ENCODE peak calls at places on chromosomes 4 and X, in nine cellular contexts. R, N, G, P, I, O, Y, E and W are unnamed samples.

GRCh38 chr4:119118397-119118796 is 17.2 kb upstream of the MYOZ2 start:
- DNase-seq in E (no peak), G (no peak), I (no peak), R (no peak), N (no peak), Y (no peak), O (no peak), P (no peak), W (no peak)

GRCh38 chrX:41722816-41723215 is 1.2 kb upstream of the GPR82 start:
- DNase-seq in G (no peak), O (no peak), N (no peak), P (no peak), I (no peak), E (no peak), Y (no peak), R (no peak), W (no peak)

GRCh38 chr4:185685804-185686203 is 126.2 kb downstream of the SORBS2 start:
- DNase-seq in I (no peak), Y (no peak), P (no peak), R (no peak), E (no peak), O (no peak), G (no peak), N (no peak), W (no peak)

GRCh38 chrX:104113237-104113965 is 1.1 kb downstream of the ZCCHC18 start:
- DNase-seq in N (peak; percentile 50), G (peak; percentile 53), R (peak; percentile 57), O (peak; percentile 49), I (no peak), E (peak; percentile 12), Y (peak; percentile 53), P (no peak), W (no peak)

GRCh38 chr4:138055890-138056289 is 186.3 kb downstream of the SLC7A11 start:
- DNase-seq in G (no peak), R (no peak), P (no peak), N (no peak), E (no peak), I (no peak), Y (no peak), O (no peak), W (no peak)

GRCh38 chr4:94766856-94767255 is 9.1 kb downstream of the BMPR1B start:
- DNase-seq in O (no peak), E (no peak), R (no peak), Y (no peak), N (no peak), I (no peak), G (no peak), P (no peak), W (no peak)

GRCh38 chr4:146095091-146095690 is 80.3 kb upstream of the LSM6 start:
- DNase-seq in R (no peak), G (peak; percentile 46), N (no peak), Y (peak; percentile 17), O (peak; percentile 59), E (no peak), I (no peak), P (no peak), W (no peak)

GRCh38 chr4:86564795-86565194 is 29.3 kb upstream of the PTPN13 start:
- DNase-seq in G (no peak), R (no peak), E (no peak), O (no peak), Y (no peak), I (no peak), N (no peak), P (no peak), W (no peak)

GRCh38 chrX:105837227-105837626 is 14.9 kb downstream of the NRK start:
- DNase-seq in I (no peak), E (peak; percentile 30), N (peak; percentile 91), O (no peak), G (no peak), R (no peak), Y (no peak), P (no peak), W (no peak)

GRCh38 chrX:39714471-39714870 is 383.3 kb downstream of the BCOR start:
- DNase-seq in P (no peak), R (no peak), G (no peak), Y (no peak), O (no peak), N (no peak), E (no peak), I (no peak), W (no peak)

GRCh38 chr4:185332575-185333464 is 62.9 kb downstream of the LRP2BP start:
- DNase-seq in G (no peak), R (no peak), P (peak; percentile 79), N (no peak), O (no peak), Y (no peak), E (no peak), I (no peak), W (no peak)

GRCh38 chr4:92253550-92253949 is 50.2 kb upstream of the GRID2 start:
- DNase-seq in R (no peak), I (no peak), N (no peak), Y (no peak), G (no peak), O (no peak), E (no peak), P (no peak), W (no peak)

GRCh38 chr4:51831133-51831532 is 11.8 kb upstream of the DCUN1D4 start:
- DNase-seq in P (no peak), Y (peak; percentile 36), O (peak; percentile 71), N (peak; percentile 63), R (peak; percentile 77), I (no peak), G (peak; percentile 74), E (peak; percentile 45), W (peak; percentile 47)

GRCh38 chr4:17958185-17958584 is 63.4 kb downstream of the LCORL start:
- DNase-seq in P (no peak), I (no peak), E (no peak), R (no peak), N (no peak), G (no peak), O (no peak), Y (no peak), W (no peak)

GRCh38 chr4:139508581-139509237 is 47.3 kb downstream of the SETD7 start:
- DNase-seq in I (no peak), Y (no peak), G (no peak), P (no peak), N (no peak), E (no peak), R (no peak), O (no peak), W (no peak)

GRCh38 chr4:28310926-28311325 is 1450.3 kb downstream of the STIM2 start:
- DNase-seq in O (no peak), P (no peak), E (no peak), G (no peak), N (no peak), I (no peak), Y (no peak), R (no peak), W (no peak)

GRCh38 chr4:181677203-181677602 is 566.0 kb upstream of the TENM3 start:
- DNase-seq in I (no peak), R (no peak), Y (no peak), G (no peak), N (no peak), E (no peak), O (no peak), P (no peak), W (no peak)

GRCh38 chr4:52926575-52926974 is 64.5 kb downstream of the RASL11B start:
- DNase-seq in Y (no peak), O (no peak), P (no peak), R (no peak), N (no peak), G (no peak), E (no peak), I (no peak), W (no peak)

DNA sequence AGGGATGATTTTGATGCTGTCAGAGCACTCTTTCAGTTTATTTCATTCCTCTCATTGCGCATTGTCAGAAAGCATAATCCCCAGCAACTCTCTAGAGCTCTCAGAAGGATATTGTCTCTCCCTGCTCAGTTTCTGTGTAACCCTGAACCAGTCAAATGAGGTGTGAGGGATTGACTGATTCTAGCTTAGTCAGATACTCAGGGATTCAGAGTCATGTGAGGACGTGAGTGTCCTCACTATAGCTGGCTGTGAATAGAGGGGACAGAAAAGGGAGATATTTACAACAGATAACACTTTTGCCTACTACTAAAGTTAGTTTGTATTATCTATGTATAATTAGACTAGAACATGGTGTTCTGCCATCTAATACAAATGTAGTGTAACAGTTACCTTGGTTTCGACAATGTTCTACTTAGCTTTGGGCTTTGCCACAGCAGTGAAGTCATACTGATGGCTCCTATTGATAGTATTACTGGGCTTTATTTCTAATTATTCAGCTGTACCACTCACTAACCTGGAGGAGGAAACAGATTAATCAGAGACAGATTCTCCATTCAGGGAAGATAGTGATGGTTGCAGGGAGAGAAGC is 19.6 kb downstream of the AP1AR start:
- DNase-seq in I (no peak), N (no peak), O (no peak), P (no peak), G (no peak), E (no peak), Y (no peak), R (no peak), W (no peak)
- H3K27ac ChIP-seq in I (peak overlapping the region; percentile 1), N (no peak overlapping the region), O (no peak overlapping the region), P (no peak overlapping the region), G (no peak overlapping the region), E (no peak overlapping the region), Y (no peak overlapping the region), R (no peak overlapping the region), W (no peak overlapping the region)

DNA sequence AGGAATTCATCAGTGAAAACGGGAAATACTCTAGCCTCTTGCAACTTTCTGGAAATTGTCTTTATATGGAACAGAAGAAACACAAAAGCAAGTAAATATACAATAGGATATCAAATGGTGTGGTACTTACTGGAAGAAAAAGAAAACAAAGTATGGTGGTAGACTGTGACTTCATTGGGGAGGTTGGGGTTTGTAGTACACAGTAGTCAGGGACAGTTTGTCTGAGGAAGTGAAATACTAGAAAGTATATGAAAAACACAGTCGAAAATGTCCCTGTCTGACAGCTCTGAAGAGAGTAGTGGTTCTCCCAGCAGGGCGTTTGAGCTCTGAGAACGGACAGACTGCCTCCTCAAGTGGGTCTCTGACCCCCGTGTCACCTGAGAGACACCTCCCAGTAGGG is 390.0 kb upstream of the NWD2 start:
- DNase-seq in G (no peak), I (no peak), E (no peak), P (no peak), N (no peak), Y (no peak), R (no peak), O (no peak), W (no peak)
- TF ChIP-seq EP300 in G (no peak), I (no peak), E (no peak), P (no peak), N (no peak), Y (no peak), R (no peak), O (no peak), W (no peak)

GRCh38 chr4:82901129-82901718 is 689 bp downstream of the THAP9 start:
- DNase-seq in O (no peak), G (no peak), Y (no peak), I (no peak), N (no peak), P (no peak), R (no peak), E (no peak), W (no peak)
- H3K36me3 ChIP-seq in O (peaks cover 16% of the 10 kb centered on the region), G (no peaks in the 10 kb centered on the region), Y (peaks cover 15% of the 10 kb centered on the region), I (peaks cover under 1% of the 10 kb centered on the region), N (no peaks in the 10 kb centered on the region), P (no peaks in the 10 kb centered on the region), R (no peaks in the 10 kb centered on the region), E (peaks cover 16% of the 10 kb centered on the region), W (peaks cover 1% of the 10 kb centered on the region)

GRCh38 chrX:134803551-134804183 is 145.4 kb upstream of the PLAC1 start:
- DNase-seq in R (no peak), G (no peak), E (no peak), N (no peak), P (no peak), I (no peak), Y (no peak), O (no peak), W (no peak)
- H3K27ac ChIP-seq in R (no peak overlapping the region), G (no peak overlapping the region), E (no peak overlapping the region), N (no peak overlapping the region), P (no peak overlapping the region), I (no peak overlapping the region), Y (no peak overlapping the region), O (peak overlapping the region; percentile 58), W (no peak overlapping the region)

GRCh38 chrX:10350991-10351390 is 194.2 kb downstream of the CLCN4 start:
- DNase-seq in N (no peak), I (no peak), P (no peak), R (no peak), E (no peak), O (no peak), Y (no peak), G (no peak), W (no peak)
- TF ChIP-seq EP300 in N (no peak), I (no peak), P (no peak), R (no peak), E (no peak), O (no peak), Y (no peak), G (no peak), W (no peak)